ENCODE peak calls at places on chromosomes 13 and 19, in nine cellular contexts. J is adrenal gland, W is IMR-90, I is H1, A is Peyer's patch, S is body of pancreas, V is ovary, E is A549, L is vagina. H is an unnamed sample.

GRCh38 chr19:6811906-6812305 is 39.4 kb downstream of the VAV1 start:
- DNase-seq in J (no peak), W (peak; percentile 39), I (no peak), A (no peak), S (peak; percentile 14), V (no peak), E (peak; percentile 82), L (no peak), H (no peak)

GRCh38 chr13:113586661-113587479 is 2.3 kb downstream of the TFDP1 start:
- DNase-seq in J (no peak), W (no peak), I (peak; percentile 35), A (no peak), S (peak; percentile 1), V (no peak), E (no peak), L (peak; percentile 77), H (no peak)

GRCh38 chr19:44644391-44645016 is 794 bp downstream of the PVR start:
- DNase-seq in J (peak; percentile 70), W (peak; percentile 49), I (peak; percentile 73), A (peak; percentile 53), S (peak; percentile 61), V (no peak), E (peak; percentile 82), L (no peak), H (no peak)

GRCh38 chr13:76019421-76020044 is 383.4 kb downstream of the LMO7 start:
- DNase-seq in J (no peak), W (no peak), I (peak; percentile 78), A (peak; percentile 51), S (no peak), V (no peak), E (peak; percentile 18), L (no peak), H (no peak)

GRCh38 chr19:30070970-30071632 is 129.1 kb downstream of the URI1 start:
- DNase-seq in J (no peak), W (no peak), I (no peak), A (peak; percentile 40), S (no peak), V (no peak), E (no peak), L (no peak), H (no peak)

GRCh38 chr19:45632468-45633196 is 6.6 kb downstream of the EML2 start:
- DNase-seq in J (peak; percentile 91), W (peak; percentile 89), I (peak; percentile 99), A (peak; percentile 67), S (peak; percentile 67), V (peak; percentile 49), E (peak; percentile 91), L (no peak), H (peak; percentile 90)

GRCh38 chr19:51060336-51060735 is 4.6 kb downstream of the KLK13 start:
- DNase-seq in J (no peak), W (no peak), I (no peak), A (no peak), S (no peak), V (no peak), E (no peak), L (no peak), H (peak; percentile 64)

GRCh38 chr13:80361883-80362327 is 21.0 kb upstream of the SPRY2 start:
- DNase-seq in J (no peak), W (no peak), I (no peak), A (no peak), S (no peak), V (no peak), E (peak; percentile 17), L (no peak), H (no peak)

GRCh38 chr19:38663957-38664502 is 16.6 kb downstream of the ACTN4 start:
- DNase-seq in J (peak; percentile 67), W (no peak), I (no peak), A (no peak), S (peak; percentile 50), V (no peak), E (no peak), L (no peak), H (no peak)

GRCh38 chr13:112670864-112671263 is 19.0 kb upstream of the ATP11A start:
- DNase-seq in J (no peak), W (no peak), I (no peak), A (no peak), S (no peak), V (no peak), E (no peak), L (no peak), H (no peak)

GRCh38 chr13:50526771-50527567 is 316.5 kb downstream of the DLEU7 start:
- DNase-seq in J (no peak), W (no peak), I (no peak), A (no peak), S (peak; percentile 30), V (no peak), E (no peak), L (no peak), H (no peak)

GRCh38 chr19:16892868-16893685 is 4.3 kb downstream of the F2RL3 start:
- DNase-seq in J (no peak), W (no peak), I (no peak), A (no peak), S (no peak), V (no peak), E (no peak), L (no peak), H (no peak)

GRCh38 chr19:30682576-30683536 is 310.7 kb downstream of the ZNF536 start:
- DNase-seq in J (peak; percentile 82), W (peak; percentile 82), I (peak; percentile 82), A (peak; percentile 72), S (peak; percentile 76), V (peak; percentile 82), E (peak; percentile 74), L (no peak), H (peak; percentile 78)

GRCh38 chr19:2475018-2475701 is 767 bp upstream of the GADD45B start:
- DNase-seq in J (peak; percentile 68), W (peak; percentile 48), I (peak; percentile 76), A (peak; percentile 75), S (peak; percentile 63), V (peak; percentile 63), E (peak; percentile 76), L (no peak), H (no peak)

GRCh38 chr19:491146-491741 is 5.0 kb upstream of the MADCAM1 start:
- DNase-seq in J (peak; percentile 23), W (no peak), I (peak; percentile 67), A (no peak), S (no peak), V (no peak), E (no peak), L (no peak), H (no peak)

GRCh38 chr13:51277943-51278342 is 55.7 kb downstream of the FAM124A start:
- DNase-seq in J (no peak), W (no peak), I (no peak), A (no peak), S (no peak), V (no peak), E (no peak), L (no peak), H (no peak)

GRCh38 chr13:51349016-51349415 is 9.5 kb downstream of the SERPINE3 start:
- DNase-seq in J (no peak), W (no peak), I (no peak), A (no peak), S (no peak), V (no peak), E (no peak), L (no peak), H (no peak)

GRCh38 chr13:40789275-40790231 is at the start of gene SLC25A15:
- DNase-seq in J (peak; percentile 73), W (peak; percentile 72), I (peak; percentile 81), A (peak; percentile 93), S (peak; percentile 89), V (peak; percentile 73), E (peak; percentile 82), L (no peak), H (peak; percentile 92)

GRCh38 chr19:45601524-45602522 is at the start of gene GPR4:
- DNase-seq in J (no peak), W (no peak), I (peak; percentile 82), A (no peak), S (no peak), V (no peak), E (no peak), L (no peak), H (no peak)

GRCh38 chr13:87535911-87536310 is 135.3 kb upstream of the SLITRK5 start:
- DNase-seq in J (no peak), W (no peak), I (no peak), A (no peak), S (no peak), V (no peak), E (no peak), L (no peak), H (no peak)

GRCh38 chr19:54172764-54173699 is at the start of gene TMC4:
- DNase-seq in J (no peak), W (no peak), I (peak; percentile 82), A (peak; percentile 88), S (peak; percentile 94), V (no peak), E (peak; percentile 45), L (no peak), H (no peak)
- TF ChIP-seq CTCF in J (peak; percentile 4), W (no peak), I (peak; percentile 61), A (peak; percentile 93), S (peak; percentile 95), V (no peak), E (no peak), L (no peak), H (no peak)

GRCh38 chr13:34506796-34507195 is 435.3 kb upstream of the NBEA start:
- DNase-seq in J (no peak), W (no peak), I (no peak), A (no peak), S (no peak), V (no peak), E (no peak), L (no peak), H (no peak)
- TF ChIP-seq POLR2A in J (no peak), W (no peak), I (no peak), A (no peak), S (no peak), V (no peak), E (no peak), L (no peak), H (no peak)

GRCh38 chr13:98089246-98089645 is 53.6 kb upstream of the FARP1 start:
- DNase-seq in J (no peak), W (peak; percentile 76), I (no peak), A (no peak), S (no peak), V (no peak), E (no peak), L (no peak), H (no peak)

GRCh38 chr13:98080280-98080679 is 62.6 kb upstream of the FARP1 start:
- DNase-seq in J (no peak), W (no peak), I (no peak), A (no peak), S (no peak), V (no peak), E (no peak), L (no peak), H (no peak)

GRCh38 chr13:98083936-98084335 is 59.0 kb upstream of the FARP1 start:
- DNase-seq in J (no peak), W (peak; percentile 15), I (no peak), A (no peak), S (no peak), V (no peak), E (no peak), L (no peak), H (no peak)

GRCh38 chr13:98083507-98083906 is 59.4 kb upstream of the FARP1 start:
- DNase-seq in J (no peak), W (peak; percentile 98), I (no peak), A (no peak), S (no peak), V (no peak), E (no peak), L (no peak), H (no peak)
- TF ChIP-seq CTCF in J (no peak), W (peak; percentile 48), I (no peak), A (no peak), S (no peak), V (no peak), E (no peak), L (no peak), H (no peak)

GRCh38 chr19:19032420-19033175 is 719 bp downstream of the SUGP2 start:
- DNase-seq in J (peak; percentile 91), W (peak; percentile 95), I (peak; percentile 90), A (no peak), S (peak; percentile 86), V (peak; percentile 70), E (peak; percentile 77), L (no peak), H (peak; percentile 94)
- TF ChIP-seq POLR2A in J (peak; percentile 19), W (peak; percentile 58), I (no peak), A (no peak), S (no peak), V (no peak), E (no peak), L (no peak), H (no peak)